ENCODE peak calls at places on chromosomes 6 and 20, in seven cellular contexts. U is HFFc6; W is uterus; Z is NCI-H1105; T is NCI-H1694 treated with DMSO at 0.1 percent for 48 hours; X is stimulated activated CD4-positive, alpha-beta T cell treated with anti-CD3 and anti-CD28 coated beads, Interleukin-2, amount 100 ng/mL, for 24 hours; H is HuH-7. R is an unnamed sample.

GRCh38 chr20:5654557-5654956 is 95.6 kb upstream of the SHLD1 start:
- DNase-seq in U (peak; percentile 82), W (no peak), Z (no peak), T (no peak), X (no peak), H (no peak), R (no peak)

GRCh38 chr6:114419175-114419574 is 76.4 kb upstream of the HS3ST5 start:
- DNase-seq in U (no peak), W (no peak), Z (no peak), T (no peak), X (no peak), H (peak; percentile 26), R (no peak)

GRCh38 chr6:26268659-26269402 is 96.2 kb upstream of the BTN3A2 start:
- DNase-seq in U (peak; percentile 57), W (no peak), Z (no peak), T (no peak), X (no peak), H (no peak), R (no peak)

GRCh38 chr6:17258763-17259162 is 22.4 kb upstream of the RBM24 start:
- DNase-seq in U (no peak), W (no peak), Z (peak; percentile 15), T (no peak), X (no peak), H (no peak), R (no peak)

GRCh38 chr20:32742322-32743236 is 688 bp downstream of the COMMD7 start:
- DNase-seq in U (no peak), W (peak; percentile 17), Z (no peak), T (no peak), X (peak; percentile 30), H (no peak), R (no peak)

GRCh38 chr20:58511364-58511763 is 3.8 kb downstream of the APCDD1L start:
- DNase-seq in U (peak; percentile 53), W (no peak), Z (no peak), T (no peak), X (no peak), H (no peak), R (peak; percentile 50)

GRCh38 chr6:42354707-42355106 is 97.0 kb downstream of the TRERF1 start:
- DNase-seq in U (no peak), W (no peak), Z (no peak), T (no peak), X (no peak), H (no peak), R (no peak)

GRCh38 chr6:36455486-36456027 is 12.8 kb downstream of the KCTD20 start:
- DNase-seq in U (no peak), W (no peak), Z (no peak), T (no peak), X (no peak), H (no peak), R (no peak)

R was measured in DMS79 treated with DMSO at 0.1 percent for 48 hours.